ENCODE peak calls at places on chromosomes 12 and 14, in five cellular contexts. One of them, this sample, is unnamed.

GRCh38 chr14:49578141-49578540 is 8.0 kb downstream of the RPS29 start:
- DNase-seq in choroid plexus epithelial cell: no peak
- DNase-seq in CD8-positive, alpha-beta T cell: no peak
- DNase-seq in IMR-90: no peak
- DNase-seq in fibroblast of lung: no peak
- DNase-seq in this sample: no peak

GRCh38 chr14:21729703-21730212 is 56.1 kb upstream of the OR4E1 start:
- DNase-seq in choroid plexus epithelial cell: no peak
- DNase-seq in IMR-90: no peak
- DNase-seq in CD8-positive, alpha-beta T cell: no peak
- DNase-seq in fibroblast of lung: no peak
- DNase-seq in this sample: no peak

GRCh38 chr12:6613776-6614512 is 6.8 kb upstream of the CHD4 start:
- DNase-seq in fibroblast of lung: peak
- DNase-seq in CD8-positive, alpha-beta T cell: peak
- DNase-seq in choroid plexus epithelial cell: peak
- DNase-seq in IMR-90: peak
- DNase-seq in this sample: peak

GRCh38 chr14:23675906-23676305 is 39.7 kb downstream of the DHRS2 start:
- DNase-seq in CD8-positive, alpha-beta T cell: no peak
- DNase-seq in IMR-90: no peak
- DNase-seq in choroid plexus epithelial cell: no peak
- DNase-seq in fibroblast of lung: no peak
- DNase-seq in this sample: no peak

GRCh38 chr14:104819361-104819771 is 18.5 kb downstream of the ZBTB42 start:
- DNase-seq in CD8-positive, alpha-beta T cell: no peak
- DNase-seq in fibroblast of lung: no peak
- DNase-seq in choroid plexus epithelial cell: no peak
- DNase-seq in IMR-90: no peak
- DNase-seq in this sample: no peak

GRCh38 chr14:51386983-51387730 is 147.1 kb downstream of the TMX1 start:
- DNase-seq in fibroblast of lung: peak
- DNase-seq in IMR-90: no peak
- DNase-seq in CD8-positive, alpha-beta T cell: no peak
- DNase-seq in choroid plexus epithelial cell: no peak
- DNase-seq in this sample: no peak

GRCh38 chr12:132049876-132050275 is 94.2 kb downstream of the DDX51 start:
- DNase-seq in fibroblast of lung: no peak
- DNase-seq in CD8-positive, alpha-beta T cell: no peak
- DNase-seq in IMR-90: no peak
- DNase-seq in choroid plexus epithelial cell: no peak
- DNase-seq in this sample: no peak

GRCh38 chr14:23573384-23573783 is 5.2 kb downstream of the JPH4 start:
- DNase-seq in IMR-90: no peak
- DNase-seq in fibroblast of lung: no peak
- DNase-seq in CD8-positive, alpha-beta T cell: peak
- DNase-seq in choroid plexus epithelial cell: no peak
- DNase-seq in this sample: no peak

GRCh38 chr14:49579841-49580240 is 6.3 kb downstream of the RPS29 start:
- DNase-seq in IMR-90: no peak
- DNase-seq in choroid plexus epithelial cell: no peak
- DNase-seq in fibroblast of lung: no peak
- DNase-seq in CD8-positive, alpha-beta T cell: no peak
- DNase-seq in this sample: no peak

GRCh38 chr12:97306121-97306520 is 156.5 kb upstream of the RMST start:
- DNase-seq in choroid plexus epithelial cell: no peak
- DNase-seq in fibroblast of lung: no peak
- DNase-seq in IMR-90: no peak
- DNase-seq in CD8-positive, alpha-beta T cell: no peak
- DNase-seq in this sample: no peak

GRCh38 chr12:52912711-52913423 is 8.0 kb upstream of the KRT8 start:
- DNase-seq in CD8-positive, alpha-beta T cell: no peak
- DNase-seq in fibroblast of lung: no peak
- DNase-seq in IMR-90: no peak
- DNase-seq in choroid plexus epithelial cell: no peak
- DNase-seq in this sample: no peak

GRCh38 chr14:29804481-29804880 is 123.2 kb downstream of the PRKD1 start:
- DNase-seq in IMR-90: no peak
- DNase-seq in CD8-positive, alpha-beta T cell: no peak
- DNase-seq in fibroblast of lung: no peak
- DNase-seq in choroid plexus epithelial cell: no peak
- DNase-seq in this sample: no peak

GRCh38 chr14:104291123-104292000 is 153.0 kb downstream of the KIF26A start:
- DNase-seq in IMR-90: no peak
- DNase-seq in fibroblast of lung: no peak
- DNase-seq in choroid plexus epithelial cell: no peak
- DNase-seq in CD8-positive, alpha-beta T cell: no peak
- DNase-seq in this sample: no peak

GRCh38 chr14:71551291-71551955 is 380.8 kb upstream of the RGS6 start:
- DNase-seq in fibroblast of lung: peak
- DNase-seq in IMR-90: peak
- DNase-seq in choroid plexus epithelial cell: peak
- DNase-seq in CD8-positive, alpha-beta T cell: no peak
- DNase-seq in this sample: peak

GRCh38 chr12:64568313-64568712 is 42.0 kb upstream of the RASSF3 start:
- DNase-seq in choroid plexus epithelial cell: peak
- DNase-seq in CD8-positive, alpha-beta T cell: no peak
- DNase-seq in fibroblast of lung: no peak
- DNase-seq in IMR-90: no peak
- DNase-seq in this sample: no peak

GRCh38 chr12:47813491-47814196 is 6.1 kb downstream of the HDAC7 start:
- DNase-seq in CD8-positive, alpha-beta T cell: no peak
- DNase-seq in fibroblast of lung: no peak
- DNase-seq in IMR-90: no peak
- DNase-seq in choroid plexus epithelial cell: no peak
- DNase-seq in this sample: no peak

GRCh38 chr12:76558684-76559276 is 791 bp downstream of the OSBPL8 start:
- DNase-seq in CD8-positive, alpha-beta T cell: peak
- DNase-seq in choroid plexus epithelial cell: peak
- DNase-seq in fibroblast of lung: peak
- DNase-seq in IMR-90: peak
- DNase-seq in this sample: peak

GRCh38 chr12:6996040-6996441 is 22.2 kb downstream of the LPCAT3 start:
- DNase-seq in choroid plexus epithelial cell: peak
- DNase-seq in fibroblast of lung: peak
- DNase-seq in CD8-positive, alpha-beta T cell: no peak
- DNase-seq in IMR-90: peak
- DNase-seq in this sample: peak

GRCh38 chr12:132245521-132246101 is 83.8 kb downstream of the GALNT9 start:
- DNase-seq in IMR-90: no peak
- DNase-seq in fibroblast of lung: no peak
- DNase-seq in choroid plexus epithelial cell: no peak
- DNase-seq in CD8-positive, alpha-beta T cell: no peak
- DNase-seq in this sample: no peak

GRCh38 chr14:55711171-55711811 is 131.3 kb downstream of the KTN1 start:
- DNase-seq in choroid plexus epithelial cell: peak
- DNase-seq in fibroblast of lung: peak
- DNase-seq in IMR-90: peak
- DNase-seq in CD8-positive, alpha-beta T cell: no peak
- DNase-seq in this sample: peak

GRCh38 chr12:71840226-71840847 is 778 bp downstream of the TBC1D15 start:
- DNase-seq in CD8-positive, alpha-beta T cell: no peak
- DNase-seq in fibroblast of lung: peak
- DNase-seq in choroid plexus epithelial cell: peak
- DNase-seq in IMR-90: peak
- DNase-seq in this sample: peak

GRCh38 chr12:12889701-12890100 is 1.7 kb upstream of the GPRC5A start:
- DNase-seq in CD8-positive, alpha-beta T cell: no peak
- DNase-seq in choroid plexus epithelial cell: no peak
- DNase-seq in fibroblast of lung: no peak
- DNase-seq in IMR-90: no peak
- DNase-seq in this sample: no peak

GRCh38 chr12:12892670-12893290 is 1.4 kb downstream of the GPRC5A start:
- DNase-seq in fibroblast of lung: no peak
- DNase-seq in IMR-90: no peak
- DNase-seq in CD8-positive, alpha-beta T cell: no peak
- DNase-seq in choroid plexus epithelial cell: no peak
- DNase-seq in this sample: no peak

GRCh38 chr12:12891646-12892355 is 439 bp downstream of the GPRC5A start:
- DNase-seq in fibroblast of lung: no peak
- DNase-seq in choroid plexus epithelial cell: no peak
- DNase-seq in CD8-positive, alpha-beta T cell: no peak
- DNase-seq in IMR-90: no peak
- DNase-seq in this sample: no peak

GRCh38 chr12:12890492-12890814 is 909 bp upstream of the GPRC5A start:
- DNase-seq in CD8-positive, alpha-beta T cell: no peak
- DNase-seq in fibroblast of lung: no peak
- DNase-seq in choroid plexus epithelial cell: no peak
- DNase-seq in IMR-90: peak
- DNase-seq in this sample: no peak

GRCh38 chr12:12890815-12891645 is at the start of gene GPRC5A:
- DNase-seq in choroid plexus epithelial cell: peak
- DNase-seq in CD8-positive, alpha-beta T cell: peak
- DNase-seq in fibroblast of lung: peak
- DNase-seq in IMR-90: peak
- DNase-seq in this sample: peak
- TF ChIP-seq CTCF in choroid plexus epithelial cell: peak
- TF ChIP-seq CTCF in CD8-positive, alpha-beta T cell: no peak
- TF ChIP-seq CTCF in fibroblast of lung: peak
- TF ChIP-seq CTCF in IMR-90: peak
- TF ChIP-seq CTCF in this sample: peak

GRCh38 chr12:108833355-108833733 is 24.0 kb downstream of the SSH1 start:
- DNase-seq in choroid plexus epithelial cell: peak
- DNase-seq in IMR-90: peak
- DNase-seq in fibroblast of lung: peak
- DNase-seq in CD8-positive, alpha-beta T cell: no peak
- DNase-seq in this sample: peak

GRCh38 chr12:108832208-108832607 is 25.2 kb downstream of the SSH1 start:
- DNase-seq in fibroblast of lung: peak
- DNase-seq in choroid plexus epithelial cell: no peak
- DNase-seq in CD8-positive, alpha-beta T cell: no peak
- DNase-seq in IMR-90: no peak
- DNase-seq in this sample: peak

GRCh38 chr12:108831309-108831991 is 25.9 kb downstream of the SSH1 start:
- DNase-seq in IMR-90: no peak
- DNase-seq in CD8-positive, alpha-beta T cell: no peak
- DNase-seq in choroid plexus epithelial cell: no peak
- DNase-seq in fibroblast of lung: no peak
- DNase-seq in this sample: no peak

GRCh38 chr12:108833757-108834472 is 23.5 kb downstream of the SSH1 start:
- DNase-seq in fibroblast of lung: peak
- DNase-seq in IMR-90: peak
- DNase-seq in CD8-positive, alpha-beta T cell: no peak
- DNase-seq in choroid plexus epithelial cell: peak
- DNase-seq in this sample: peak

GRCh38 chr12:108832730-108833354 is 24.5 kb downstream of the SSH1 start:
- DNase-seq in fibroblast of lung: peak
- DNase-seq in choroid plexus epithelial cell: peak
- DNase-seq in IMR-90: peak
- DNase-seq in CD8-positive, alpha-beta T cell: no peak
- DNase-seq in this sample: peak
- H3K4me3 ChIP-seq in fibroblast of lung: no peak
- H3K4me3 ChIP-seq in choroid plexus epithelial cell: no peak
- H3K4me3 ChIP-seq in IMR-90: no peak
- H3K4me3 ChIP-seq in CD8-positive, alpha-beta T cell: no peak
- H3K4me3 ChIP-seq in this sample: no peak

DNA sequence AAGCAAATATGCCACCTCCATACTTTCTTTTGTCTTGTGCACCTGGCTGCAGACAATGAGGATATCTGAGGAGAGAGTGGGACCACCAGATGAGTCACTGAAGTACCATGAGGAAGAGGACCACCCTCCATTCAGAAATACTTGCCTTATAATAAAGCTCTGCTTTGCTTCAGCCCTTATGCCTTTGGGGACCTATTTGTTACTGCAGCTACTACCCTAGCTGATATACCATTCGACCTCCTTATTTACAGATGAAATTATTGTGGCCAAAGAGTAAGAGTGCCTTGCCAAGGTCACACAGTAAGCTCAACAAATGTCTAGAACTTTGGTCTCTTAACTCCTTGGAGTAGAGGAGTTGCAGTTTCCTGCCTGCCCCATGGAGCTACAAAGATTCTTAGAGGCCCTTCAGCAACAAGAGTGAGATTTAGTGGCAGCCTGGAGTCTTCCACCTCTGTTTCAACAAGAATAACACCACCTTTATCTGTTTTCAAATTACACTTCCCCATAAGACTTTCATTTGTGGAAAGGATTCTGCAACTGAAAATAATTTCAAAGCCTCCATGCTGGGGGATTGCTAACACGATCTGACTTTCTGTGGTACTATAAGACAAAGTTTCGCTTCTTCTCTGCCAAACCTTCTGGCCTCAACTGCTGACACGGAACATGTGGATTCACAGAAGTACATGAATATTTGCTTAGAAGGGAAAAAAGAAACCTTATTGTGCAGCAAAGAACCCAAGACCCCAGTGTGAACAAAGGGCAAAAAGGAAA is 3.6 kb downstream of the CMKLR1 start:
- DNase-seq in fibroblast of lung: no peak
- DNase-seq in IMR-90: no peak
- DNase-seq in CD8-positive, alpha-beta T cell: no peak
- DNase-seq in choroid plexus epithelial cell: no peak
- DNase-seq in this sample: no peak
- TF ChIP-seq CTCF in fibroblast of lung: no peak
- TF ChIP-seq CTCF in IMR-90: no peak
- TF ChIP-seq CTCF in CD8-positive, alpha-beta T cell: no peak
- TF ChIP-seq CTCF in choroid plexus epithelial cell: no peak
- TF ChIP-seq CTCF in this sample: no peak

GRCh38 chr12:14367097-14367661 is 1.7 kb downstream of the ATF7IP start:
- DNase-seq in fibroblast of lung: peak
- DNase-seq in CD8-positive, alpha-beta T cell: no peak
- DNase-seq in choroid plexus epithelial cell: peak
- DNase-seq in IMR-90: peak
- DNase-seq in this sample: peak

GRCh38 chr12:14366211-14366762 is 805 bp downstream of the ATF7IP start:
- DNase-seq in IMR-90: peak
- DNase-seq in fibroblast of lung: peak
- DNase-seq in choroid plexus epithelial cell: peak
- DNase-seq in CD8-positive, alpha-beta T cell: no peak
- DNase-seq in this sample: no peak

GRCh38 chr12:14365294-14366210 is at the start of gene ATF7IP:
- DNase-seq in fibroblast of lung: peak
- DNase-seq in IMR-90: peak
- DNase-seq in choroid plexus epithelial cell: peak
- DNase-seq in CD8-positive, alpha-beta T cell: peak
- DNase-seq in this sample: peak

GRCh38 chr12:14362347-14362746 is 3.1 kb upstream of the ATF7IP start:
- DNase-seq in choroid plexus epithelial cell: no peak
- DNase-seq in fibroblast of lung: no peak
- DNase-seq in IMR-90: no peak
- DNase-seq in CD8-positive, alpha-beta T cell: no peak
- DNase-seq in this sample: no peak

DNA sequence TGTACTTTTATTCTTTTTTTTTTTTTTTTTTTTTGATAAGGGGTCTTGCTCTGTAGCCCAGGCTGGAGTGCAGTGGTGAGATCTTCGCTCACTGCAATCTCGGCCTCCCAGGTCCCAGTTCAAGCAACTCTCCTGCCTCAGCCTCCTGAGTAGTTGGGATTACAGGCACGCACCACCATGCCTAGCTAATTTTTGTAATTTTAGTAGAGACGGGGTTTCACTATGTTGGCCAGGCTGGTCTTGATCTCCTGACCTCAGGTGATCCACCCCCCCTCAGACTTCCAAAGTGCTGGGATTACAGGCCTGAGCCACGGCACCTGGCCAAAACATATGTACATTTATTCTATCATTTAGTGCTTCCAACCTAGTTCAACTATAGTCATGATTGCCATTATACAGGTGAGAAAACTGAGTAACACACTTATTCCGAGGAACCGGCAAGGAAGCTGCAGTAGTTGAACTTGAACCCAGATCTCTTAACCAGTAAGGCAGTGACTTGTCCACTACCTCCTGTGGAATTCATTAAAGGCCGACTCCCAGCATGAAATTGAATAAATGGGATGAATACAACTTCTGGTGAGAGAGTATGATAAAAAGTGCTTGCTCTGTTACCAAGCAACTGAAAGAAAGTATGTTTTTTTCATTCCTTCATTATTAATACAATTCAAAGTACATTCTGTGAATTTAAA is 755 bp upstream of the ATF7IP start:
- DNase-seq in fibroblast of lung: no peak
- DNase-seq in choroid plexus epithelial cell: no peak
- DNase-seq in IMR-90: no peak
- DNase-seq in CD8-positive, alpha-beta T cell: no peak
- DNase-seq in this sample: no peak
- H3K4me3 ChIP-seq in fibroblast of lung: no peak
- H3K4me3 ChIP-seq in choroid plexus epithelial cell: peak
- H3K4me3 ChIP-seq in IMR-90: peak
- H3K4me3 ChIP-seq in CD8-positive, alpha-beta T cell: peak
- H3K4me3 ChIP-seq in this sample: peak